ENCODE peak calls at places on chromosome 5, in six cellular contexts. C, A, I, B, L and M are unnamed samples.
A peak's percentile ranks its signal among the peaks of the same experiment; 100 is the strongest.

GRCh38 chr5:114120166-114120565 is 241.7 kb upstream of the KCNN2 start:
- DNase-seq in C (no peak), A (no peak), I (no peak), B (no peak), L (no peak), M (no peak)

GRCh38 chr5:139848508-139849100 is 53.0 kb downstream of the PSD2 start:
- DNase-seq in C (no peak), A (no peak), I (no peak), B (peak; percentile 24), L (no peak), M (no peak)

GRCh38 chr5:179421156-179421895 is 76.1 kb upstream of the ADAMTS2 start:
- DNase-seq in C (peak; percentile 53), A (no peak), I (no peak), B (no peak), L (no peak), M (no peak)

GRCh38 chr5:17217421-17218352 is at the start of gene BASP1:
- DNase-seq in C (peak; percentile 95), A (peak; percentile 92), I (peak; percentile 81), B (peak; percentile 78), L (no peak), M (peak; percentile 96)

GRCh38 chr5:116605310-116606070 is 30.9 kb upstream of the SEMA6A start:
- DNase-seq in C (no peak), A (no peak), I (no peak), B (no peak), L (no peak), M (no peak)

GRCh38 chr5:22709743-22710142 is 143.4 kb downstream of the CDH12 start:
- DNase-seq in C (no peak), A (no peak), I (no peak), B (no peak), L (no peak), M (no peak)

GRCh38 chr5:98749046-98749445 is 24.4 kb upstream of the RGMB start:
- DNase-seq in C (no peak), A (no peak), I (no peak), B (no peak), L (no peak), M (no peak)

GRCh38 chr5:167248262-167248661 is 1043.2 kb upstream of the WWC1 start:
- DNase-seq in C (no peak), A (no peak), I (no peak), B (no peak), L (no peak), M (no peak)

GRCh38 chr5:157855404-157855994 is 3.4 kb downstream of the CLINT1 start:
- DNase-seq in C (no peak), A (no peak), I (peak; percentile 56), B (peak; percentile 39), L (no peak), M (no peak)

GRCh38 chr5:120808606-120809005 is 344.5 kb downstream of the PRR16 start:
- DNase-seq in C (no peak), A (no peak), I (no peak), B (no peak), L (no peak), M (no peak)

GRCh38 chr5:51385214-51385613 is 2.0 kb downstream of the ISL1 start:
- DNase-seq in C (no peak), A (no peak), I (no peak), B (no peak), L (no peak), M (no peak)

GRCh38 chr5:71767661-71768060 is 48.6 kb downstream of the CARTPT start:
- DNase-seq in C (no peak), A (no peak), I (no peak), B (no peak), L (no peak), M (no peak)

GRCh38 chr5:175627037-175627436 is 30.8 kb upstream of the HRH2 start:
- DNase-seq in C (no peak), A (no peak), I (no peak), B (no peak), L (no peak), M (no peak)

GRCh38 chr5:82164109-82164956 is 113.8 kb downstream of the RPS23 start:
- DNase-seq in C (no peak), A (no peak), I (no peak), B (no peak), L (no peak), M (no peak)

GRCh38 chr5:156420665-156421064 is 93.7 kb downstream of the SGCD start:
- DNase-seq in C (no peak), A (no peak), I (no peak), B (no peak), L (no peak), M (no peak)

GRCh38 chr5:65750938-65751337 is 28.9 kb downstream of the NLN start:
- DNase-seq in C (no peak), A (no peak), I (no peak), B (no peak), L (no peak), M (no peak)

GRCh38 chr5:83927140-83927733 is 206.6 kb upstream of the HAPLN1 start:
- DNase-seq in C (peak; percentile 85), A (peak; percentile 5), I (peak; percentile 84), B (peak; percentile 85), L (no peak), M (peak; percentile 89)

GRCh38 chr5:136135536-136135935 is 2.9 kb downstream of the SMAD5 start:
- DNase-seq in C (no peak), A (no peak), I (no peak), B (no peak), L (no peak), M (no peak)

GRCh38 chr5:97063276-97063675 is 79.1 kb downstream of the LIX1 start:
- DNase-seq in C (no peak), A (no peak), I (no peak), B (no peak), L (no peak), M (no peak)

GRCh38 chr5:6875376-6875775 is 162.1 kb downstream of the TENT4A start:
- DNase-seq in C (no peak), A (no peak), I (no peak), B (no peak), L (no peak), M (peak; percentile 36)

GRCh38 chr5:91020065-91020800 is 362.9 kb downstream of the ARRDC3 start:
- DNase-seq in C (no peak), A (no peak), I (no peak), B (no peak), L (no peak), M (no peak)

GRCh38 chr5:38726279-38726678 is 119.5 kb upstream of the OSMR start:
- DNase-seq in C (no peak), A (no peak), I (no peak), B (no peak), L (no peak), M (no peak)

GRCh38 chr5:38725419-38725865 is 120.4 kb upstream of the OSMR start:
- DNase-seq in C (no peak), A (no peak), I (no peak), B (peak; percentile 52), L (no peak), M (no peak)

GRCh38 chr5:38722918-38723317 is 122.9 kb upstream of the OSMR start:
- DNase-seq in C (no peak), A (no peak), I (no peak), B (no peak), L (no peak), M (no peak)

GRCh38 chr5:38723423-38723822 is 122.4 kb upstream of the OSMR start:
- DNase-seq in C (no peak), A (no peak), I (no peak), B (no peak), L (no peak), M (no peak)

GRCh38 chr5:38724301-38725030 is 121.3 kb upstream of the OSMR start:
- DNase-seq in C (no peak), A (no peak), I (no peak), B (no peak), L (no peak), M (no peak)
- TF ChIP-seq CTCF in C (no peak), A (no peak), I (no peak), B (no peak), L (peak; percentile 5), M (no peak)

DNA sequence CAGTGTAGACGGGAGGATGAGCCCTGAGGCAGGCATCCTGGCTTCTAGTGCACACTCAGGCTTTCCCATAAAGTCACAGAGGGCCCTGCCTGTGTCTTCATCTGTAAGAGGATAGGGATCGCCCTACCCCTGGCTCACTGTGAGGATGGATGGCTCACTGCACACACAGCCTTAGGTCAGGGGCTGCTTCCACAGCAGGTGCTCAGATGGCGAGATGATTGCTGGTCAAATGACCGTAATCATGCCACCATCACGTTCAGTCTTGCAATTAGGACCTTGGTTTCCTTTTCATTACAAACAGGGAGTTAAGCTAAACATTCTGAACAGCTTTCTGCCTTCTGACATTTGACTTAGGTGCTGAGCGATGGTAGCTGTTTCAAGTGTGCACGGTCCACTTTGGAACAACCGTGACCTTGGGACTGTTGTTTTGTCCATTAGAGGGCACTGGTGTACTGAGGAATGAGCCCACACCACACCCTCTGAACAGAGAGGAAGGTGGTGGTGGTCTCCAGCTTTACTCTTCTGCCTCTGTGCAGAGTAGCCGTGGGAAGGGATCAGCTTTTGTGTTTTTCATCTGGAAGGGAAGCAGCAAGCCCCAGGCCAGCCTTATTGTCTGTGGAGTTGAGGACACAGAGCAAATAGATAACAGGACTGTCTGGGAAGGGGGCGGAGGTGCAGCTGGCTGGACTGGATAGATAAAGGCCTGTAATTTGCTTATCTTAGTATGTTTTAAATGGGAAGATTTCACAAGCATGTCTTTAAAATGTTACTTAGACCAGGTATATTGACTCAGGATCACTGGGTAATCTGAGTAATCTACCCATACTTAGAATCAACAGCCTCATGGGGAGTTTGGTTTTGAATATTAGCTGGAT is 183.1 kb downstream of the TRIO start:
- DNase-seq in C (no peak), A (no peak), I (peak; percentile 10), B (no peak), L (no peak), M (no peak)
- TF ChIP-seq CTCF in C (no peak), A (no peak), I (no peak), B (peak; percentile 47), L (peak; percentile 18), M (peak; percentile 60)

GRCh38 chr5:88143693-88144218 is 124.9 kb downstream of the TMEM161B start:
- DNase-seq in C (no peak), A (no peak), I (no peak), B (no peak), L (no peak), M (no peak)

GRCh38 chr5:88140863-88141694 is 127.6 kb downstream of the TMEM161B start:
- DNase-seq in C (peak; percentile 99), A (peak; percentile 88), I (peak; percentile 99), B (peak; percentile 99), L (peak; percentile 63), M (peak; percentile 97)

GRCh38 chr5:88140396-88140862 is 128.2 kb downstream of the TMEM161B start:
- DNase-seq in C (peak; percentile 88), A (no peak), I (peak; percentile 31), B (peak; percentile 28), L (no peak), M (no peak)

GRCh38 chr5:88142801-88143692 is 125.6 kb downstream of the TMEM161B start:
- DNase-seq in C (peak; percentile 93), A (no peak), I (no peak), B (peak; percentile 14), L (no peak), M (no peak)

GRCh38 chr5:88141695-88141979 is 127.0 kb downstream of the TMEM161B start:
- DNase-seq in C (no peak), A (no peak), I (no peak), B (no peak), L (no peak), M (no peak)
- TF ChIP-seq CTCF in C (no peak), A (no peak), I (peak; percentile 4), B (peak; percentile 12), L (no peak), M (no peak)

DNA sequence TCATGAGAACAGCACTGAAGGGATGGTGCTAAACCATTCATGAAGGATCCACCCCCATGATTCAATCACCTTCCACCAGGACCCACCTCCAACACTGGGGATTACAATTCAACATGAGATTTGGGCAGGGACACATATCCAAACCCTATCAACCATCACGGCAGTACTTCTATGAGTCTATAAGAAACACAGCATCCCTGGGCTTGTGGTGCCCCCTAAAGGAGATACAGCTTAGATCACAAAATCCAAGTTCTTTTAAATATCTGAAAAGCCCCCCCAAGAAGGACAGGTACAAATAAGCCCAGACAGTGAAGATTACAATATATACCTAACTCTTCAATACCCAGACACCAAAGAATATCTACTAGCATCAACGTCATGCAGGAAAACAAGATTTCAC is 233.7 kb upstream of the ADRA1B start:
- DNase-seq in C (no peak), A (no peak), I (no peak), B (no peak), L (no peak), M (no peak)
- TF ChIP-seq CTCF in C (no peak), A (no peak), I (no peak), B (no peak), L (no peak), M (no peak)